ENCODE peak calls at places on chromosomes 4 and X, in ten cellular contexts. One of them, this sample, is unnamed.
A peak's percentile ranks its signal among the peaks of the same experiment; 100 is the strongest.

GRCh38 chrX:136260801-136261200 is 9.6 kb upstream of the MAP7D3 start:
- DNase-seq in left lung: no peak
- DNase-seq in K562: no peak
- DNase-seq in GM23338: no peak
- DNase-seq in Peyer's patch: no peak
- DNase-seq in ovary: no peak
- DNase-seq in IMR-90: peak; percentile 89
- DNase-seq in heart left ventricle: no peak
- DNase-seq in GM23248: peak; percentile 82
- DNase-seq in lung: no peak
- DNase-seq in this sample: no peak

GRCh38 chrX:153782324-153782723 is 1.5 kb downstream of the SRPK3 start:
- DNase-seq in left lung: no peak
- DNase-seq in K562: peak; percentile 20
- DNase-seq in GM23338: peak; percentile 56
- DNase-seq in Peyer's patch: no peak
- DNase-seq in ovary: no peak
- DNase-seq in IMR-90: no peak
- DNase-seq in heart left ventricle: no peak
- DNase-seq in GM23248: no peak
- DNase-seq in lung: no peak
- DNase-seq in this sample: no peak

GRCh38 chr4:52421811-52422213 is 237.3 kb downstream of the USP46 start:
- DNase-seq in left lung: no peak
- DNase-seq in K562: no peak
- DNase-seq in GM23338: no peak
- DNase-seq in Peyer's patch: no peak
- DNase-seq in ovary: no peak
- DNase-seq in IMR-90: no peak
- DNase-seq in heart left ventricle: no peak
- DNase-seq in GM23248: no peak
- DNase-seq in lung: no peak
- DNase-seq in this sample: no peak

GRCh38 chr4:74934016-74934821 is 1.3 kb downstream of the PARM1 start:
- DNase-seq in left lung: peak; percentile 69
- DNase-seq in K562: no peak
- DNase-seq in GM23338: peak; percentile 74
- DNase-seq in Peyer's patch: peak; percentile 53
- DNase-seq in ovary: peak; percentile 16
- DNase-seq in IMR-90: peak; percentile 14
- DNase-seq in heart left ventricle: peak; percentile 22
- DNase-seq in GM23248: peak; percentile 57
- DNase-seq in lung: peak; percentile 64
- DNase-seq in this sample: no peak

GRCh38 chr4:77751764-77752163 is 67.4 kb downstream of the CNOT6L start:
- DNase-seq in left lung: no peak
- DNase-seq in K562: no peak
- DNase-seq in GM23338: no peak
- DNase-seq in Peyer's patch: no peak
- DNase-seq in ovary: no peak
- DNase-seq in IMR-90: no peak
- DNase-seq in heart left ventricle: no peak
- DNase-seq in GM23248: no peak
- DNase-seq in lung: no peak
- DNase-seq in this sample: no peak

GRCh38 chr4:18847276-18847890 is 825.8 kb upstream of the LCORL start:
- DNase-seq in left lung: no peak
- DNase-seq in K562: no peak
- DNase-seq in GM23338: no peak
- DNase-seq in Peyer's patch: no peak
- DNase-seq in ovary: no peak
- DNase-seq in IMR-90: no peak
- DNase-seq in heart left ventricle: no peak
- DNase-seq in GM23248: no peak
- DNase-seq in lung: no peak
- DNase-seq in this sample: no peak

GRCh38 chr4:106315476-106315967 is 487 bp downstream of the TBCK start:
- DNase-seq in left lung: no peak
- DNase-seq in K562: peak; percentile 25
- DNase-seq in GM23338: no peak
- DNase-seq in Peyer's patch: no peak
- DNase-seq in ovary: no peak
- DNase-seq in IMR-90: peak; percentile 34
- DNase-seq in heart left ventricle: no peak
- DNase-seq in GM23248: peak; percentile 86
- DNase-seq in lung: peak; percentile 30
- DNase-seq in this sample: no peak

GRCh38 chr4:22970665-22971064 is 277.9 kb downstream of the GBA3 start:
- DNase-seq in left lung: no peak
- DNase-seq in K562: no peak
- DNase-seq in GM23338: peak; percentile 17
- DNase-seq in Peyer's patch: no peak
- DNase-seq in ovary: no peak
- DNase-seq in IMR-90: no peak
- DNase-seq in heart left ventricle: no peak
- DNase-seq in GM23248: no peak
- DNase-seq in lung: no peak
- DNase-seq in this sample: no peak

GRCh38 chrX:3143043-3143799 is 102.0 kb downstream of the ARSF start:
- DNase-seq in left lung: no peak
- DNase-seq in K562: no peak
- DNase-seq in GM23338: no peak
- DNase-seq in Peyer's patch: no peak
- DNase-seq in ovary: no peak
- DNase-seq in IMR-90: no peak
- DNase-seq in heart left ventricle: no peak
- DNase-seq in GM23248: no peak
- DNase-seq in lung: no peak
- DNase-seq in this sample: no peak

GRCh38 chr4:55172694-55173287 is 47.4 kb upstream of the KDR start:
- DNase-seq in left lung: no peak
- DNase-seq in K562: no peak
- DNase-seq in GM23338: no peak
- DNase-seq in Peyer's patch: no peak
- DNase-seq in ovary: no peak
- DNase-seq in IMR-90: no peak
- DNase-seq in heart left ventricle: peak; percentile 43
- DNase-seq in GM23248: peak; percentile 13
- DNase-seq in lung: no peak
- DNase-seq in this sample: no peak

GRCh38 chrX:56763556-56764152 is 34.6 kb downstream of the NBDY start:
- DNase-seq in left lung: peak; percentile 80
- DNase-seq in K562: no peak
- DNase-seq in GM23338: peak; percentile 3
- DNase-seq in Peyer's patch: peak; percentile 92
- DNase-seq in ovary: peak; percentile 86
- DNase-seq in IMR-90: peak; percentile 75
- DNase-seq in heart left ventricle: no peak
- DNase-seq in GM23248: no peak
- DNase-seq in lung: peak; percentile 84
- DNase-seq in this sample: no peak

GRCh38 chr4:182555997-182556418 is 312.8 kb downstream of the TENM3 start:
- DNase-seq in left lung: no peak
- DNase-seq in K562: no peak
- DNase-seq in GM23338: peak; percentile 86
- DNase-seq in Peyer's patch: no peak
- DNase-seq in ovary: no peak
- DNase-seq in IMR-90: peak; percentile 91
- DNase-seq in heart left ventricle: no peak
- DNase-seq in GM23248: peak; percentile 50
- DNase-seq in lung: no peak
- DNase-seq in this sample: peak; percentile 54

GRCh38 chrX:44267116-44267515 is 76.4 kb downstream of the EFHC2 start:
- DNase-seq in left lung: no peak
- DNase-seq in K562: no peak
- DNase-seq in GM23338: no peak
- DNase-seq in Peyer's patch: no peak
- DNase-seq in ovary: no peak
- DNase-seq in IMR-90: no peak
- DNase-seq in heart left ventricle: no peak
- DNase-seq in GM23248: peak; percentile 4
- DNase-seq in lung: no peak
- DNase-seq in this sample: no peak

GRCh38 chrX:153366119-153366518 is 32.2 kb downstream of the ZNF275 start:
- DNase-seq in left lung: no peak
- DNase-seq in K562: no peak
- DNase-seq in GM23338: no peak
- DNase-seq in Peyer's patch: no peak
- DNase-seq in ovary: no peak
- DNase-seq in IMR-90: no peak
- DNase-seq in heart left ventricle: no peak
- DNase-seq in GM23248: no peak
- DNase-seq in lung: no peak
- DNase-seq in this sample: no peak

GRCh38 chr4:41216294-41217019 is 2.1 kb upstream of the APBB2 start:
- DNase-seq in left lung: peak; percentile 77
- DNase-seq in K562: peak; percentile 75
- DNase-seq in GM23338: peak; percentile 87
- DNase-seq in Peyer's patch: peak; percentile 85
- DNase-seq in ovary: peak; percentile 83
- DNase-seq in IMR-90: peak; percentile 57
- DNase-seq in heart left ventricle: peak; percentile 68
- DNase-seq in GM23248: peak; percentile 85
- DNase-seq in lung: peak; percentile 84
- DNase-seq in this sample: peak; percentile 31

GRCh38 chr4:6308890-6309643 is 39.4 kb downstream of the WFS1 start:
- DNase-seq in left lung: no peak
- DNase-seq in K562: no peak
- DNase-seq in GM23338: peak; percentile 72
- DNase-seq in Peyer's patch: no peak
- DNase-seq in ovary: peak; percentile 57
- DNase-seq in IMR-90: no peak
- DNase-seq in heart left ventricle: no peak
- DNase-seq in GM23248: peak; percentile 22
- DNase-seq in lung: no peak
- DNase-seq in this sample: no peak

GRCh38 chr4:184396570-184397515 is 77.5 kb downstream of the IRF2 start:
- DNase-seq in left lung: no peak
- DNase-seq in K562: no peak
- DNase-seq in GM23338: no peak
- DNase-seq in Peyer's patch: no peak
- DNase-seq in ovary: no peak
- DNase-seq in IMR-90: no peak
- DNase-seq in heart left ventricle: no peak
- DNase-seq in GM23248: no peak
- DNase-seq in lung: no peak
- DNase-seq in this sample: no peak
- H3K4me1 ChIP-seq in left lung: peaks cover 8% of the 10 kb centered on the region
- H3K4me1 ChIP-seq in K562: no peaks in the 10 kb centered on the region
- H3K4me1 ChIP-seq in GM23338: peaks cover 11% of the 10 kb centered on the region
- H3K4me1 ChIP-seq in Peyer's patch: peaks cover 4% of the 10 kb centered on the region
- H3K4me1 ChIP-seq in ovary: peaks cover 26% of the 10 kb centered on the region
- H3K4me1 ChIP-seq in IMR-90: peaks cover 10% of the 10 kb centered on the region
- H3K4me1 ChIP-seq in heart left ventricle: peaks cover 66% of the 10 kb centered on the region
- H3K4me1 ChIP-seq in GM23248: peaks cover 12% of the 10 kb centered on the region
- H3K4me1 ChIP-seq in lung: peaks cover 7% of the 10 kb centered on the region
- H3K4me1 ChIP-seq in this sample: peaks cover 4% of the 10 kb centered on the region

GRCh38 chrX:115892056-115892708 is 278.4 kb upstream of the AGTR2 start:
- DNase-seq in left lung: peak; percentile 13
- DNase-seq in K562: no peak
- DNase-seq in GM23338: no peak
- DNase-seq in Peyer's patch: peak; percentile 79
- DNase-seq in ovary: no peak
- DNase-seq in IMR-90: no peak
- DNase-seq in heart left ventricle: no peak
- DNase-seq in GM23248: peak; percentile 13
- DNase-seq in lung: peak; percentile 22
- DNase-seq in this sample: no peak
- H3K27ac ChIP-seq in left lung: no peak overlapping the region
- H3K27ac ChIP-seq in K562: no peak overlapping the region
- H3K27ac ChIP-seq in GM23338: no peak overlapping the region
- H3K27ac ChIP-seq in Peyer's patch: no peak overlapping the region
- H3K27ac ChIP-seq in ovary: no peak overlapping the region
- H3K27ac ChIP-seq in IMR-90: no peak overlapping the region
- H3K27ac ChIP-seq in heart left ventricle: peak overlapping the region; percentile 53
- H3K27ac ChIP-seq in GM23248: no peak overlapping the region
- H3K27ac ChIP-seq in lung: no peak overlapping the region
- H3K27ac ChIP-seq in this sample: no peak overlapping the region

DNA sequence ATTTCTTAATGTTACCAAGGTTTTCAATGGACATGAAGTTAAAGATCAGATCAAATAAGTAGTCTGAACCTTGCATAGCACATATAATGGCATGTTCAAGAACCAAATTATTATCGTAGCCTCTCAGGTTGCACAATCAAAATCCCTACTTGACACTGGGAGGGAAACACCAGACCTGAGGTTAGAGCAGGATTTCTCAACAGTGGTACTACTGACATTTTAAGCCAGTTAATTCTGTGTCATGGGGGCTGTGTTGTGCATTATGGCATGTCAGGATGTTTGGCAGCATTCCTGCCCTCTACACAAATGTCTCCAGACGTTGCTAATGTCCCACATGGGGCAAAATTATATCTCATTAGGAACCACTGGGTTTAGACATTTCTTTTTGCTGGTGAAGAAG is 20.8 kb downstream of the RLIM start:
- DNase-seq in left lung: no peak
- DNase-seq in K562: no peak
- DNase-seq in GM23338: no peak
- DNase-seq in Peyer's patch: no peak
- DNase-seq in ovary: no peak
- DNase-seq in IMR-90: no peak
- DNase-seq in heart left ventricle: no peak
- DNase-seq in GM23248: peak; percentile 14
- DNase-seq in lung: no peak
- DNase-seq in this sample: no peak
- H3K27me3 ChIP-seq in left lung: peaks cover 5% of the 10 kb centered on the region
- H3K27me3 ChIP-seq in K562: no peaks in the 10 kb centered on the region
- H3K27me3 ChIP-seq in GM23338: no peaks in the 10 kb centered on the region
- H3K27me3 ChIP-seq in Peyer's patch: no peaks in the 10 kb centered on the region
- H3K27me3 ChIP-seq in ovary: no peaks in the 10 kb centered on the region
- H3K27me3 ChIP-seq in IMR-90: no peaks in the 10 kb centered on the region
- H3K27me3 ChIP-seq in heart left ventricle: no peaks in the 10 kb centered on the region
- H3K27me3 ChIP-seq in GM23248: no peaks in the 10 kb centered on the region
- H3K27me3 ChIP-seq in lung: no peaks in the 10 kb centered on the region
- H3K27me3 ChIP-seq in this sample: no peaks in the 10 kb centered on the region

DNA sequence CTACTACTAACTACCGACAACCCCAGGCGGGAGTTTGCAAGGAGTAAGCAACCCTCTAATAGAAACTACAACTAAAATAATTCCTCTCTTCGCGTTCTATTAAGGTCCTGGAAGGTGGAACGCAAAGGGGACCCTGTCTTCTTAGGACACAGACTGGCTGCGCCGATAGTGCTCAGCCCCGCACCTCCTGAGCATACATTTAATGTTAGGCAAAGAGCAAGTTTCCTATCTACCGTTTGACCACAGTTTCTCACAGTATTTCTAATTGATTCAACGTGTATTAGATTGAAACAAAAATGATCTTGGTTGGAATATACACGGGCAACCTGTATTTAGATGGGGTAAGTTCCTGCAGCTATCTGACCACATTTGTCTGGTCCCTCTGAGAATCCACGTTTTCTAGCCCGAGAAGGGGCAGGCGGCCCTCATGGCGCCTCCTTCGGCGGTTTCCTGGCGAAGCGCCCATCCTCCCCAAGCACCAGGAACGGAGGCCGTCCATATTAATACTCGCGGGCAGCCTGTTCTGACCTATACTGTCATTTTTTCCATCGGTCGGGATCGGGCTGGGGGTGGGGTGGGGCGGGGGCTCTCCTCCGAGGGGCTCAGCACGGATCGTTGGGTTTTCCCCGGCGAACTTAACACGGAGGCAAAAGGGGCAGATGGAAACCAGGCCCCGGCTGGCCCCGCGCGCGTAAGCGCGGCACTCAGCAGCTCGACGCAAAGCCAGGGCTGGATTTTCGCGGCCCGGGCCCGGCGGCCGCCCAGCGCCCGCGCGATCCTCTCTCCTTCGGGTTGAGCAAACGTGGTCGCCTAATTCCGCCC is 77.0 kb upstream of the BCOR start:
- DNase-seq in left lung: peak; percentile 43
- DNase-seq in K562: no peak
- DNase-seq in GM23338: peak; percentile 56
- DNase-seq in Peyer's patch: peak; percentile 69
- DNase-seq in ovary: peak; percentile 65
- DNase-seq in IMR-90: no peak
- DNase-seq in heart left ventricle: peak; percentile 46
- DNase-seq in GM23248: peak; percentile 72
- DNase-seq in lung: no peak
- DNase-seq in this sample: no peak
- H3K4me1 ChIP-seq in left lung: peaks cover 6% of the 10 kb centered on the region
- H3K4me1 ChIP-seq in K562: peaks cover 62% of the 10 kb centered on the region
- H3K4me1 ChIP-seq in GM23338: peaks cover 23% of the 10 kb centered on the region
- H3K4me1 ChIP-seq in Peyer's patch: no peaks in the 10 kb centered on the region
- H3K4me1 ChIP-seq in ovary: no peaks in the 10 kb centered on the region
- H3K4me1 ChIP-seq in IMR-90: no peaks in the 10 kb centered on the region
- H3K4me1 ChIP-seq in heart left ventricle: peaks cover 30% of the 10 kb centered on the region
- H3K4me1 ChIP-seq in GM23248: peaks cover 12% of the 10 kb centered on the region
- H3K4me1 ChIP-seq in lung: peaks cover 3% of the 10 kb centered on the region
- H3K4me1 ChIP-seq in this sample: peaks cover 5% of the 10 kb centered on the region

This sample was measured in iPS DF 6.9.